ENCODE peak calls at places on chromosomes 6 and 20, in ten cellular contexts. C is activated CD4-positive, alpha-beta T cell treated with anti-CD3 and anti-CD28 coated beads for 36 hours; R is stimulated activated CD8-positive, alpha-beta memory T cell treated with anti-CD3 and anti-CD28 coated beads, Interleukin-7, amount 100 ng/mL, for 1 hour; V is hypothalamus; M is activated T-cell treated with anti-CD3 and anti-CD28 coated beads, Interleukin-2, amount 50 U/mL, for 1 hour; L is activated CD8-positive, alpha-beta memory T cell treated with anti-CD3 and anti-CD28 coated beads for 24 hours; Z is H1; J is ascending aorta; D is A549; K is anterior cingulate cortex. Q is an unnamed sample.

GRCh38 chr6:87971605-87972262 is 75.9 kb upstream of the SPACA1 start:
- DNase-seq in L (no peak), C (no peak), J (no peak), D (no peak), V (no peak), M (no peak), R (no peak), K (no peak), Z (no peak), Q (no peak)

GRCh38 chr6:34549056-34549803 is 6.9 kb downstream of the SPDEF start:
- DNase-seq in J (no peak), K (no peak), D (no peak), R (no peak), M (no peak), V (no peak), Z (no peak), L (no peak), C (no peak), Q (no peak)

GRCh38 chr6:134739299-134740090 is 210.4 kb downstream of the ALDH8A1 start:
- DNase-seq in C (no peak), L (no peak), K (no peak), Z (no peak), R (no peak), J (no peak), M (no peak), V (no peak), D (no peak), Q (no peak)

GRCh38 chr6:165229216-165229615 is 80.2 kb downstream of the C6orf118 start:
- DNase-seq in J (no peak), M (no peak), R (no peak), Z (no peak), D (peak; percentile 11), L (no peak), K (no peak), V (no peak), C (no peak), Q (no peak)

GRCh38 chr6:17705428-17705777 is 1.3 kb downstream of the NUP153 start:
- DNase-seq in M (no peak), V (no peak), K (peak; percentile 16), L (no peak), C (no peak), Z (no peak), D (peak; percentile 52), R (no peak), J (peak; percentile 79), Q (no peak)

GRCh38 chr6:148364056-148364844 is 21.6 kb downstream of the SASH1 start:
- DNase-seq in J (no peak), D (no peak), L (no peak), Z (no peak), M (no peak), V (no peak), R (no peak), K (no peak), C (no peak), Q (no peak)

GRCh38 chr20:6769953-6770831 is 2.7 kb downstream of the BMP2 start:
- DNase-seq in J (peak; percentile 80), V (no peak), K (no peak), M (no peak), D (no peak), Z (peak; percentile 73), C (peak; percentile 14), R (no peak), L (no peak), Q (no peak)

GRCh38 chr6:116557863-116558262 is 4.3 kb downstream of the CALHM4 start:
- DNase-seq in K (no peak), Z (no peak), M (no peak), R (no peak), C (no peak), L (no peak), J (no peak), V (no peak), D (peak; percentile 88), Q (no peak)

GRCh38 chr6:109308018-109308492 is 74.2 kb downstream of the CD164 start:
- DNase-seq in K (no peak), D (peak; percentile 64), C (peak; percentile 75), L (no peak), M (no peak), J (peak; percentile 92), Z (no peak), R (no peak), V (no peak), Q (no peak)

GRCh38 chr20:52031574-52032303 is 159.8 kb downstream of the ZFP64 start:
- DNase-seq in J (no peak), L (no peak), K (no peak), V (no peak), R (peak; percentile 1), D (peak; percentile 53), Z (no peak), C (peak; percentile 29), M (no peak), Q (peak; percentile 20)

GRCh38 chr6:167568407-167569024 is 243.6 kb downstream of the TTLL2 start:
- DNase-seq in C (no peak), M (no peak), L (no peak), K (no peak), R (no peak), Z (no peak), V (no peak), J (no peak), D (no peak), Q (peak; percentile 6)

GRCh38 chr20:38804682-38805501 is 605 bp upstream of the PPP1R16B start:
- DNase-seq in M (peak; percentile 78), J (peak; percentile 68), Z (no peak), R (peak; percentile 58), C (peak; percentile 80), V (no peak), L (peak; percentile 84), D (no peak), K (no peak), Q (peak; percentile 88)

GRCh38 chr20:43988867-43989266 is 74.2 kb downstream of the TOX2 start:
- DNase-seq in D (no peak), Z (no peak), C (no peak), L (no peak), J (no peak), M (no peak), V (no peak), R (no peak), K (no peak), Q (no peak)

GRCh38 chr6:121216928-121217327 is 117.4 kb downstream of the TBC1D32 start:
- DNase-seq in M (no peak), Z (no peak), R (no peak), C (no peak), K (no peak), L (no peak), V (no peak), J (no peak), D (no peak), Q (no peak)

GRCh38 chr20:18734525-18735189 is 78.9 kb upstream of the SCP2D1 start:
- DNase-seq in J (no peak), L (no peak), D (peak; percentile 14), K (no peak), M (no peak), R (no peak), Z (no peak), V (no peak), C (no peak), Q (no peak)

GRCh38 chr20:33815671-33816070 is 4.5 kb downstream of the CHMP4B start:
- DNase-seq in K (no peak), L (no peak), D (no peak), M (no peak), Z (no peak), C (no peak), J (no peak), V (no peak), R (no peak), Q (no peak)

GRCh38 chr20:53421343-53421742 is 172.3 kb downstream of the ZNF217 start:
- DNase-seq in J (no peak), K (no peak), V (no peak), Z (no peak), M (no peak), C (no peak), D (no peak), R (no peak), L (peak; percentile 17), Q (no peak)

GRCh38 chr6:53979468-53980067 is 131.7 kb upstream of the MLIP start:
- DNase-seq in C (peak; percentile 8), L (no peak), V (no peak), M (no peak), J (no peak), D (peak; percentile 44), R (no peak), Z (no peak), K (no peak), Q (no peak)

GRCh38 chr20:50575869-50576720 is 65.9 kb downstream of the PTPN1 start:
- DNase-seq in D (peak; percentile 70), J (peak; percentile 78), Z (peak; percentile 74), C (peak; percentile 83), K (peak; percentile 48), V (peak; percentile 50), M (peak; percentile 69), L (peak; percentile 77), R (peak; percentile 43), Q (peak; percentile 73)

GRCh38 chr6:124298682-124299081 is 495.0 kb downstream of the NKAIN2 start:
- DNase-seq in C (no peak), M (no peak), J (no peak), K (no peak), V (no peak), Z (no peak), R (no peak), D (no peak), L (no peak), Q (no peak)

GRCh38 chr20:9301129-9302072 is 213.0 kb upstream of the LAMP5 start:
- DNase-seq in Z (no peak), J (no peak), M (no peak), R (no peak), C (no peak), V (no peak), L (no peak), D (peak; percentile 89), K (peak; percentile 8), Q (no peak)

GRCh38 chr20:5797165-5797564 is 47.0 kb downstream of the SHLD1 start:
- DNase-seq in D (no peak), M (no peak), J (no peak), V (no peak), K (no peak), C (no peak), Z (no peak), R (no peak), L (no peak), Q (no peak)

GRCh38 chr6:127514396-127515227 is 4.5 kb downstream of the MTCL3 start:
- DNase-seq in L (peak; percentile 70), M (peak; percentile 52), V (peak; percentile 45), D (no peak), R (no peak), J (peak; percentile 62), Z (peak; percentile 71), C (peak; percentile 72), K (peak; percentile 25), Q (peak; percentile 75)

GRCh38 chr6:19231878-19232519 is 605.2 kb upstream of the ID4 start:
- DNase-seq in Z (no peak), M (no peak), V (peak; percentile 19), K (peak; percentile 59), L (no peak), J (no peak), C (no peak), R (no peak), D (no peak), Q (no peak)

GRCh38 chr20:63441136-63441776 is 31.2 kb downstream of the KCNQ2 start:
- DNase-seq in Z (no peak), V (no peak), J (no peak), R (no peak), M (no peak), K (no peak), L (peak; percentile 68), D (no peak), C (peak; percentile 76), Q (peak; percentile 42)

GRCh38 chr6:53492860-53493634 is 51.9 kb downstream of the GCLC start:
- DNase-seq in K (peak; percentile 28), L (peak; percentile 59), J (no peak), R (no peak), D (peak; percentile 74), M (no peak), V (no peak), Z (peak; percentile 49), C (peak; percentile 72), Q (peak; percentile 23)

Q was measured in activated CD4-positive, alpha-beta memory T cell treated with anti-CD3 and anti-CD28 coated beads, Interleukin-2, amount 10 ng/mL, durations not matched to agents 7 days and 5 days.